ENCODE peak calls at places on chromosomes 1 and 21, in eight cellular contexts. One of them, this sample, is unnamed.

GRCh38 chr1:39205781-39206464 is 1.4 kb downstream of the MACF1 start:
- DNase-seq in AG10803: no peak
- DNase-seq in type B pancreatic cell: no peak
- DNase-seq in neural crest cell: no peak
- DNase-seq in lower lobe of right lung: no peak
- DNase-seq in cardiac fibroblast: no peak
- DNase-seq in upper lobe of right lung: no peak
- DNase-seq in nephron progenitor cell: no peak
- DNase-seq in this sample: no peak

GRCh38 chr1:52413410-52414104 is 9.2 kb downstream of the PRPF38A start:
- DNase-seq in cardiac fibroblast: no peak
- DNase-seq in type B pancreatic cell: no peak
- DNase-seq in upper lobe of right lung: no peak
- DNase-seq in AG10803: no peak
- DNase-seq in lower lobe of right lung: no peak
- DNase-seq in nephron progenitor cell: no peak
- DNase-seq in neural crest cell: no peak
- DNase-seq in this sample: no peak

GRCh38 chr1:39670689-39671088 is 1.2 kb downstream of the NT5C1A start:
- DNase-seq in AG10803: no peak
- DNase-seq in nephron progenitor cell: no peak
- DNase-seq in neural crest cell: no peak
- DNase-seq in lower lobe of right lung: no peak
- DNase-seq in upper lobe of right lung: no peak
- DNase-seq in type B pancreatic cell: no peak
- DNase-seq in cardiac fibroblast: no peak
- DNase-seq in this sample: no peak

GRCh38 chr1:156692958-156693857 is 12.2 kb downstream of the CRABP2 start:
- DNase-seq in cardiac fibroblast: no peak
- DNase-seq in upper lobe of right lung: no peak
- DNase-seq in lower lobe of right lung: peak
- DNase-seq in AG10803: no peak
- DNase-seq in nephron progenitor cell: peak
- DNase-seq in type B pancreatic cell: no peak
- DNase-seq in neural crest cell: peak
- DNase-seq in this sample: no peak

GRCh38 chr1:50335914-50336313 is 87.3 kb downstream of the DMRTA2 start:
- DNase-seq in lower lobe of right lung: no peak
- DNase-seq in cardiac fibroblast: no peak
- DNase-seq in AG10803: no peak
- DNase-seq in type B pancreatic cell: no peak
- DNase-seq in neural crest cell: no peak
- DNase-seq in nephron progenitor cell: no peak
- DNase-seq in upper lobe of right lung: no peak
- DNase-seq in this sample: no peak

GRCh38 chr1:118154220-118154619 is 30.8 kb downstream of the SPAG17 start:
- DNase-seq in type B pancreatic cell: no peak
- DNase-seq in neural crest cell: no peak
- DNase-seq in nephron progenitor cell: no peak
- DNase-seq in AG10803: peak
- DNase-seq in lower lobe of right lung: no peak
- DNase-seq in cardiac fibroblast: peak
- DNase-seq in upper lobe of right lung: no peak
- DNase-seq in this sample: no peak

GRCh38 chr1:240242601-240243144 is 151.0 kb downstream of the FMN2 start:
- DNase-seq in AG10803: peak
- DNase-seq in upper lobe of right lung: no peak
- DNase-seq in cardiac fibroblast: peak
- DNase-seq in type B pancreatic cell: no peak
- DNase-seq in neural crest cell: no peak
- DNase-seq in nephron progenitor cell: no peak
- DNase-seq in lower lobe of right lung: no peak
- DNase-seq in this sample: peak

GRCh38 chr21:39022035-39022900 is 161.0 kb downstream of the PSMG1 start:
- DNase-seq in lower lobe of right lung: no peak
- DNase-seq in upper lobe of right lung: no peak
- DNase-seq in nephron progenitor cell: no peak
- DNase-seq in neural crest cell: no peak
- DNase-seq in AG10803: no peak
- DNase-seq in type B pancreatic cell: no peak
- DNase-seq in cardiac fibroblast: no peak
- DNase-seq in this sample: no peak

GRCh38 chr1:96492236-96492635 is 229.3 kb upstream of the PTBP2 start:
- DNase-seq in lower lobe of right lung: no peak
- DNase-seq in upper lobe of right lung: no peak
- DNase-seq in nephron progenitor cell: peak
- DNase-seq in cardiac fibroblast: peak
- DNase-seq in neural crest cell: no peak
- DNase-seq in AG10803: no peak
- DNase-seq in type B pancreatic cell: no peak
- DNase-seq in this sample: no peak

GRCh38 chr1:57532299-57532698 is 108.4 kb upstream of the DAB1 start:
- DNase-seq in type B pancreatic cell: no peak
- DNase-seq in cardiac fibroblast: no peak
- DNase-seq in lower lobe of right lung: no peak
- DNase-seq in nephron progenitor cell: no peak
- DNase-seq in AG10803: no peak
- DNase-seq in upper lobe of right lung: no peak
- DNase-seq in neural crest cell: no peak
- DNase-seq in this sample: no peak

GRCh38 chr1:29593601-29594382 is 357.5 kb downstream of the PTPRU start:
- DNase-seq in cardiac fibroblast: no peak
- DNase-seq in type B pancreatic cell: peak
- DNase-seq in lower lobe of right lung: no peak
- DNase-seq in nephron progenitor cell: no peak
- DNase-seq in neural crest cell: no peak
- DNase-seq in upper lobe of right lung: no peak
- DNase-seq in AG10803: no peak
- DNase-seq in this sample: no peak

GRCh38 chr1:206001476-206001888 is 1.7 kb downstream of the RAB7B start:
- DNase-seq in AG10803: peak
- DNase-seq in neural crest cell: no peak
- DNase-seq in cardiac fibroblast: peak
- DNase-seq in lower lobe of right lung: no peak
- DNase-seq in nephron progenitor cell: no peak
- DNase-seq in type B pancreatic cell: no peak
- DNase-seq in upper lobe of right lung: peak
- DNase-seq in this sample: peak

GRCh38 chr1:2229032-2229920 is 1.2 kb downstream of the SKI start:
- DNase-seq in lower lobe of right lung: peak
- DNase-seq in AG10803: peak
- DNase-seq in nephron progenitor cell: peak
- DNase-seq in type B pancreatic cell: peak
- DNase-seq in upper lobe of right lung: peak
- DNase-seq in neural crest cell: no peak
- DNase-seq in cardiac fibroblast: peak
- DNase-seq in this sample: no peak

GRCh38 chr1:116232989-116233514 is 121.9 kb downstream of the MAB21L3 start:
- DNase-seq in nephron progenitor cell: no peak
- DNase-seq in lower lobe of right lung: no peak
- DNase-seq in upper lobe of right lung: no peak
- DNase-seq in type B pancreatic cell: no peak
- DNase-seq in neural crest cell: no peak
- DNase-seq in cardiac fibroblast: peak
- DNase-seq in AG10803: no peak
- DNase-seq in this sample: no peak

GRCh38 chr1:155064109-155064812 is 721 bp downstream of the EFNA4 start:
- DNase-seq in neural crest cell: no peak
- DNase-seq in nephron progenitor cell: peak
- DNase-seq in cardiac fibroblast: peak
- DNase-seq in AG10803: no peak
- DNase-seq in type B pancreatic cell: no peak
- DNase-seq in lower lobe of right lung: no peak
- DNase-seq in upper lobe of right lung: no peak
- DNase-seq in this sample: no peak

GRCh38 chr1:85049735-85050166 is 1.5 kb upstream of the MCOLN3 start:
- DNase-seq in nephron progenitor cell: peak
- DNase-seq in AG10803: no peak
- DNase-seq in upper lobe of right lung: no peak
- DNase-seq in type B pancreatic cell: no peak
- DNase-seq in neural crest cell: no peak
- DNase-seq in lower lobe of right lung: no peak
- DNase-seq in cardiac fibroblast: no peak
- DNase-seq in this sample: no peak

GRCh38 chr1:85047144-85047471 is 1.2 kb downstream of the MCOLN3 start:
- DNase-seq in cardiac fibroblast: no peak
- DNase-seq in type B pancreatic cell: no peak
- DNase-seq in nephron progenitor cell: peak
- DNase-seq in AG10803: no peak
- DNase-seq in upper lobe of right lung: no peak
- DNase-seq in neural crest cell: no peak
- DNase-seq in lower lobe of right lung: no peak
- DNase-seq in this sample: no peak

GRCh38 chr1:85047472-85048295 is 616 bp downstream of the MCOLN3 start:
- DNase-seq in cardiac fibroblast: no peak
- DNase-seq in type B pancreatic cell: peak
- DNase-seq in AG10803: no peak
- DNase-seq in lower lobe of right lung: peak
- DNase-seq in upper lobe of right lung: peak
- DNase-seq in neural crest cell: peak
- DNase-seq in nephron progenitor cell: peak
- DNase-seq in this sample: no peak

DNA sequence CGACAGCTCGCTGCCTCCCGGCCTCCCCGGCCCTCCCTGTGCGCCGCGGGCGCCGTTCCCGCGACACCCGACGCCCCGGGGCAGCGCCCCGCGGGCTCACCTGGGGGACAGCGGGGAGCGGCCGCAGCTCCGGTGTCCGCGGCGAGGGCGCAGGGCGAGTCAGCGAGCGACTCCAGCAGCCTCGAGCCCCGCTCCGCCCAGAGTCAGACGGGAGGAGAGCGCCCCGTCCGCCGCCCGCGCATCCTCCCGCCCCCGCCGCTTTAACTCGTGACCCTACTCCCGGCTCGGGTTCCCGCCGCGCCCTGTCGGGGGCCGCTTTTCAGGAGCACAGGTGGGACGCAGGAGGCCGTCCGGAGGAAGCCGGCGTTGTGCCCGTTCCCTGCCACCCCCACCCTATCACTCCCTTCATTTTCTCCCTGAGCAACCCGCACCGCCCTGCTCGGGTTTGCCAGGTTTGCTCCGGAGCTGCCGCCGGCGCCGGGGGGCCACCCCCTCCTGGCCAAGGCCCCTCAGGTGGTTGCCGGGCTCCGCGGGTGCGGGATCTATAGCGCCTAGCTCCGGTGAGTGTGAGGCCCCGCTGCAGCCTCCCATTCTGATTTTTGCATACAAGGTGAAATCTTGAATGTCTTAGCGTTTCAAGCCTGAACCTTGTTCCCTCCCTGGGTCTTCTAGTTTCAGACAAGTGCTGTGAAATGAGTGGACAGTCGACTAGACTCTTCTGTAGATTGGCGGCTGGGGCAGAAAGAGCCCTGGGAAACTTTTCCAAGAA is at the start of gene MCOLN3:
- DNase-seq in neural crest cell: peak
- DNase-seq in lower lobe of right lung: peak
- DNase-seq in upper lobe of right lung: peak
- DNase-seq in AG10803: no peak
- DNase-seq in nephron progenitor cell: peak
- DNase-seq in cardiac fibroblast: no peak
- DNase-seq in type B pancreatic cell: peak
- DNase-seq in this sample: no peak
- TF ChIP-seq CTCF in neural crest cell: no peak
- TF ChIP-seq CTCF in lower lobe of right lung: no peak
- TF ChIP-seq CTCF in upper lobe of right lung: no peak
- TF ChIP-seq CTCF in AG10803: no peak
- TF ChIP-seq CTCF in nephron progenitor cell: no peak
- TF ChIP-seq CTCF in cardiac fibroblast: no peak
- TF ChIP-seq CTCF in type B pancreatic cell: no peak
- TF ChIP-seq CTCF in this sample: no peak

DNA sequence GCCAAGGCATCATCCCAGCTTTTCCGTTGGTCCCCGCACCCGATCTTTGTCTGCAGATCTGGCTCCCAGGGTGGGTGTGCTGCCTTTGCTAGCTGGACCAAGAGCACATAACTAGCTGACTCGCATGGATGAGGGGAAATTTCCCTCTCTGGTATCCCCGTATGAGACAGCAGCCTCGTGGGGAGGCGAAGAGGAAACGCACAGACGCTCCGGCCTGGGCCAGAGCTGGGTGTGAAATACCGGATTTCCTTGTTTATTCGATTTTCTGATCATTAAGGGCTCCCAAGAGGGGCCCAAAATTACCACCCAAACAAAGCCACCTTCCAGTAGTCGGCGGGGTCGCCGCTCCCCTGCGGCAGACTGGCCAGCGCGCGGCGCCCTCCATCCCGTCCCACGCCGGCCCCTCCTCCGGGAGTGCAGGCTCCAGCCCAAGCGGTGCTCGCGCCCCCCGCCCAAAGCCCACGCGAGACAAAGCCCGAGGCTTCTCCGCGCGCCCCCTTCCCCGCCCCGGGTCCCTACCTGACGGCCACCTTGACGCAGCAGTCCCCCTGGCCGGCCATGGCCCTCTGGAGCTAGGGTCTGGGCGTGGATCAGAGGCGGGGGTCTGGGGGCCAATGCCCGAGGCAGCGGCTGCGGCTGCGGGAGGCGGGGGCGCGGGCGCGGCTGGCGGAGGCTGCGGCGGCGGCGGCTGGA is 544 bp downstream of the KIF21B start:
- DNase-seq in type B pancreatic cell: no peak
- DNase-seq in neural crest cell: peak
- DNase-seq in lower lobe of right lung: peak
- DNase-seq in AG10803: no peak
- DNase-seq in cardiac fibroblast: no peak
- DNase-seq in nephron progenitor cell: no peak
- DNase-seq in upper lobe of right lung: no peak
- DNase-seq in this sample: no peak
- TF ChIP-seq CTCF in type B pancreatic cell: no peak
- TF ChIP-seq CTCF in neural crest cell: peak
- TF ChIP-seq CTCF in lower lobe of right lung: no peak
- TF ChIP-seq CTCF in AG10803: no peak
- TF ChIP-seq CTCF in cardiac fibroblast: no peak
- TF ChIP-seq CTCF in nephron progenitor cell: no peak
- TF ChIP-seq CTCF in upper lobe of right lung: no peak
- TF ChIP-seq CTCF in this sample: no peak

DNA sequence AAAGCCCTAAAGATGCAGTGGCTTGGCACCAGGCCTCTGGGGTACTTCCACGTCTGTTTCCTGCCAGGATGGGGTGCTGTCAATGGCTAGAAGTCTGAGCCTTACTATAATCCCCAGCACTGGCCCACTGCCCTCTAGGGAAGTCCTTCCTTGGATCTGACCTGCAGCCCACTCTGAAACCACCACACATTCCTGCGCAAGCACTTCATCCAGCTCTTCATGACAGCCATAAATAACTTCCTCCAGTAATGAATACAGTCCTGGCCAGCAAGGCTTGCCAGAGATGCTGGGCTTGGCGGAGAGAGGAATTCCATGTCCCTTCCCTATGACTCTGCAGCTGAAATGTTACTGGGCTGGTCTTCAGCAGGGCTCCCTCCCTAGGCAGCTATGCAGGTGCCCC is 32.6 kb downstream of the ALPL start:
- DNase-seq in lower lobe of right lung: no peak
- DNase-seq in upper lobe of right lung: no peak
- DNase-seq in type B pancreatic cell: no peak
- DNase-seq in cardiac fibroblast: peak
- DNase-seq in AG10803: peak
- DNase-seq in nephron progenitor cell: no peak
- DNase-seq in neural crest cell: no peak
- DNase-seq in this sample: no peak
- TF ChIP-seq CTCF in lower lobe of right lung: no peak
- TF ChIP-seq CTCF in upper lobe of right lung: no peak
- TF ChIP-seq CTCF in type B pancreatic cell: no peak
- TF ChIP-seq CTCF in cardiac fibroblast: no peak
- TF ChIP-seq CTCF in AG10803: peak
- TF ChIP-seq CTCF in nephron progenitor cell: no peak
- TF ChIP-seq CTCF in neural crest cell: no peak
- TF ChIP-seq CTCF in this sample: no peak

GRCh38 chr1:243940451-243940850 is 90.4 kb upstream of the AKT3 start:
- DNase-seq in neural crest cell: no peak
- DNase-seq in lower lobe of right lung: no peak
- DNase-seq in upper lobe of right lung: no peak
- DNase-seq in cardiac fibroblast: no peak
- DNase-seq in type B pancreatic cell: no peak
- DNase-seq in AG10803: no peak
- DNase-seq in nephron progenitor cell: no peak
- DNase-seq in this sample: no peak
- TF ChIP-seq CTCF in neural crest cell: no peak
- TF ChIP-seq CTCF in lower lobe of right lung: no peak
- TF ChIP-seq CTCF in upper lobe of right lung: no peak
- TF ChIP-seq CTCF in cardiac fibroblast: no peak
- TF ChIP-seq CTCF in type B pancreatic cell: no peak
- TF ChIP-seq CTCF in AG10803: no peak
- TF ChIP-seq CTCF in nephron progenitor cell: no peak
- TF ChIP-seq CTCF in this sample: no peak